ENCODE peak calls at places on chromosomes 7 and 10, in five cellular contexts. One of them, this sample, is unnamed.

GRCh38 chr10:76112826-76113150 is 681.4 kb downstream of the LRMDA start:
- DNase-seq in fibroblast of mammary gland: no peak
- DNase-seq in T-cell: no peak
- DNase-seq in astrocyte of the spinal cord: no peak
- DNase-seq in mammary epithelial cell: no peak
- DNase-seq in this sample: no peak

GRCh38 chr10:78912361-78913218 is 156.2 kb upstream of the ZMIZ1 start:
- DNase-seq in astrocyte of the spinal cord: no peak
- DNase-seq in T-cell: no peak
- DNase-seq in mammary epithelial cell: no peak
- DNase-seq in fibroblast of mammary gland: no peak
- DNase-seq in this sample: no peak

GRCh38 chr7:39465055-39465929 is 100.9 kb upstream of the YAE1 start:
- DNase-seq in mammary epithelial cell: peak
- DNase-seq in fibroblast of mammary gland: peak
- DNase-seq in astrocyte of the spinal cord: peak
- DNase-seq in T-cell: no peak
- DNase-seq in this sample: peak

GRCh38 chr7:140478361-140479061 is 794 bp downstream of the MKRN1 start:
- DNase-seq in fibroblast of mammary gland: peak
- DNase-seq in astrocyte of the spinal cord: peak
- DNase-seq in mammary epithelial cell: peak
- DNase-seq in T-cell: peak
- DNase-seq in this sample: peak

GRCh38 chr10:71596127-71596526 is 123.5 kb downstream of the C10orf105 start:
- DNase-seq in fibroblast of mammary gland: no peak
- DNase-seq in mammary epithelial cell: no peak
- DNase-seq in T-cell: no peak
- DNase-seq in astrocyte of the spinal cord: no peak
- DNase-seq in this sample: no peak

GRCh38 chr7:158705234-158705890 is 758 bp upstream of the NCAPG2 start:
- DNase-seq in astrocyte of the spinal cord: no peak
- DNase-seq in T-cell: no peak
- DNase-seq in fibroblast of mammary gland: peak
- DNase-seq in mammary epithelial cell: no peak
- DNase-seq in this sample: no peak

GRCh38 chr7:74337926-74338325 is 48.7 kb downstream of the CLIP2 start:
- DNase-seq in fibroblast of mammary gland: no peak
- DNase-seq in mammary epithelial cell: no peak
- DNase-seq in astrocyte of the spinal cord: no peak
- DNase-seq in T-cell: no peak
- DNase-seq in this sample: no peak

GRCh38 chr10:12780634-12781601 is 220.6 kb downstream of the CCDC3 start:
- DNase-seq in fibroblast of mammary gland: peak
- DNase-seq in T-cell: no peak
- DNase-seq in mammary epithelial cell: no peak
- DNase-seq in astrocyte of the spinal cord: peak
- DNase-seq in this sample: no peak

GRCh38 chr10:76881477-76882220 is 756.0 kb downstream of the KCNMA1 start:
- DNase-seq in T-cell: no peak
- DNase-seq in astrocyte of the spinal cord: peak
- DNase-seq in mammary epithelial cell: peak
- DNase-seq in fibroblast of mammary gland: peak
- DNase-seq in this sample: no peak

GRCh38 chr7:141877365-141877764 is 36.1 kb upstream of the PRSS37 start:
- DNase-seq in astrocyte of the spinal cord: no peak
- DNase-seq in T-cell: no peak
- DNase-seq in fibroblast of mammary gland: no peak
- DNase-seq in mammary epithelial cell: no peak
- DNase-seq in this sample: no peak

GRCh38 chr10:110042181-110042580 is 34.4 kb downstream of the ADD3 start:
- DNase-seq in astrocyte of the spinal cord: peak
- DNase-seq in mammary epithelial cell: peak
- DNase-seq in fibroblast of mammary gland: peak
- DNase-seq in T-cell: no peak
- DNase-seq in this sample: no peak

GRCh38 chr10:83991986-83992753 is 147.1 kb upstream of the GHITM start:
- DNase-seq in astrocyte of the spinal cord: no peak
- DNase-seq in T-cell: no peak
- DNase-seq in mammary epithelial cell: peak
- DNase-seq in fibroblast of mammary gland: no peak
- DNase-seq in this sample: no peak

GRCh38 chr10:60903096-60903495 is 40.9 kb downstream of the RHOBTB1 start:
- DNase-seq in fibroblast of mammary gland: no peak
- DNase-seq in mammary epithelial cell: no peak
- DNase-seq in T-cell: no peak
- DNase-seq in astrocyte of the spinal cord: no peak
- DNase-seq in this sample: no peak

GRCh38 chr7:101012931-101013330 is 7.0 kb upstream of the MUC17 start:
- DNase-seq in astrocyte of the spinal cord: no peak
- DNase-seq in fibroblast of mammary gland: no peak
- DNase-seq in T-cell: no peak
- DNase-seq in mammary epithelial cell: no peak
- DNase-seq in this sample: no peak

GRCh38 chr7:143396625-143397556 is 11.8 kb downstream of the EPHA1 start:
- DNase-seq in fibroblast of mammary gland: no peak
- DNase-seq in T-cell: no peak
- DNase-seq in astrocyte of the spinal cord: no peak
- DNase-seq in mammary epithelial cell: no peak
- DNase-seq in this sample: peak

GRCh38 chr7:105932835-105933477 is 30.1 kb upstream of the CDHR3 start:
- DNase-seq in mammary epithelial cell: peak
- DNase-seq in astrocyte of the spinal cord: peak
- DNase-seq in T-cell: no peak
- DNase-seq in fibroblast of mammary gland: peak
- DNase-seq in this sample: no peak

GRCh38 chr7:17774701-17775288 is 165.5 kb downstream of the SNX13 start:
- DNase-seq in T-cell: no peak
- DNase-seq in fibroblast of mammary gland: no peak
- DNase-seq in mammary epithelial cell: no peak
- DNase-seq in astrocyte of the spinal cord: no peak
- DNase-seq in this sample: no peak

GRCh38 chr7:5478568-5479045 is 55.0 kb upstream of the TNRC18 start:
- DNase-seq in T-cell: no peak
- DNase-seq in mammary epithelial cell: no peak
- DNase-seq in astrocyte of the spinal cord: no peak
- DNase-seq in fibroblast of mammary gland: no peak
- DNase-seq in this sample: no peak

GRCh38 chr10:34581871-34582532 is 233.1 kb downstream of the PARD3 start:
- DNase-seq in T-cell: no peak
- DNase-seq in fibroblast of mammary gland: peak
- DNase-seq in astrocyte of the spinal cord: peak
- DNase-seq in mammary epithelial cell: peak
- DNase-seq in this sample: no peak

GRCh38 chr7:122983261-122983660 is 12.2 kb downstream of the TAS2R16 start:
- DNase-seq in astrocyte of the spinal cord: no peak
- DNase-seq in T-cell: no peak
- DNase-seq in fibroblast of mammary gland: no peak
- DNase-seq in mammary epithelial cell: no peak
- DNase-seq in this sample: no peak

GRCh38 chr7:138226851-138227250 is 150.6 kb downstream of the AKR1D1 start:
- DNase-seq in T-cell: no peak
- DNase-seq in fibroblast of mammary gland: no peak
- DNase-seq in astrocyte of the spinal cord: no peak
- DNase-seq in mammary epithelial cell: no peak
- DNase-seq in this sample: no peak

GRCh38 chr10:99540673-99541531 is 8.2 kb downstream of the NKX2-3 start:
- DNase-seq in T-cell: no peak
- DNase-seq in astrocyte of the spinal cord: no peak
- DNase-seq in fibroblast of mammary gland: no peak
- DNase-seq in mammary epithelial cell: peak
- DNase-seq in this sample: peak

GRCh38 chr10:108249940-108250339 is 1085.4 kb upstream of the SORCS1 start:
- DNase-seq in mammary epithelial cell: no peak
- DNase-seq in T-cell: no peak
- DNase-seq in fibroblast of mammary gland: no peak
- DNase-seq in astrocyte of the spinal cord: no peak
- DNase-seq in this sample: no peak

GRCh38 chr7:29557954-29558353 is 5.7 kb upstream of the PRR15 start:
- DNase-seq in mammary epithelial cell: peak
- DNase-seq in T-cell: no peak
- DNase-seq in fibroblast of mammary gland: peak
- DNase-seq in astrocyte of the spinal cord: no peak
- DNase-seq in this sample: no peak

GRCh38 chr10:80909254-80909653 is 371.6 kb downstream of the SH2D4B start:
- DNase-seq in mammary epithelial cell: no peak
- DNase-seq in fibroblast of mammary gland: no peak
- DNase-seq in T-cell: no peak
- DNase-seq in astrocyte of the spinal cord: no peak
- DNase-seq in this sample: no peak

This sample was measured in right lobe of liver.